ENCODE peak calls at places on chromosome 6, in nine cellular contexts. N is lung; I is body of pancreas; C is upper lobe of left lung; X is iPS DF 6.9; Q is AG04450; W is CD8-positive, alpha-beta T cell; U is aorta; D is IMR-90. Y is an unnamed sample.
A peak's percentile ranks its signal among the peaks of the same experiment; 100 is the strongest.

GRCh38 chr6:28751514-28751913 is 172.3 kb downstream of the TRIM27 start:
- DNase-seq in N (no peak), I (no peak), C (no peak), X (no peak), Q (no peak), W (no peak), U (no peak), D (no peak), Y (no peak)

GRCh38 chr6:113276631-113277030 is 580.5 kb upstream of the MARCKS start:
- DNase-seq in N (no peak), I (no peak), C (no peak), X (no peak), Q (no peak), W (no peak), U (no peak), D (no peak), Y (no peak)

GRCh38 chr6:111975501-111975900 is 78.4 kb upstream of the CCN6 start:
- DNase-seq in N (no peak), I (no peak), C (no peak), X (no peak), Q (no peak), W (no peak), U (no peak), D (no peak), Y (no peak)

GRCh38 chr6:38153511-38153910 is 334.0 kb downstream of the ZFAND3 start:
- DNase-seq in N (no peak), I (no peak), C (no peak), X (no peak), Q (no peak), W (no peak), U (no peak), D (no peak), Y (no peak)

GRCh38 chr6:26125015-26125690 is 37.9 kb downstream of the HFE start:
- DNase-seq in N (peak; percentile 30), I (peak; percentile 39), C (no peak), X (no peak), Q (no peak), W (peak; percentile 58), U (no peak), D (no peak), Y (no peak)

GRCh38 chr6:32622545-32623401 is 14.4 kb upstream of the HLA-DQA1 start:
- DNase-seq in N (no peak), I (peak; percentile 51), C (peak; percentile 49), X (peak; percentile 47), Q (no peak), W (peak; percentile 59), U (no peak), D (peak; percentile 28), Y (peak; percentile 13)

GRCh38 chr6:139932671-139933070 is 558.2 kb upstream of the CITED2 start:
- DNase-seq in N (no peak), I (no peak), C (no peak), X (no peak), Q (no peak), W (no peak), U (no peak), D (no peak), Y (no peak)

GRCh38 chr6:19354181-19354580 is 483.0 kb upstream of the ID4 start:
- DNase-seq in N (no peak), I (no peak), C (no peak), X (no peak), Q (no peak), W (no peak), U (no peak), D (no peak), Y (no peak)

GRCh38 chr6:42460892-42461291 is 9.2 kb upstream of the TRERF1 start:
- DNase-seq in N (no peak), I (no peak), C (no peak), X (no peak), Q (no peak), W (no peak), U (no peak), D (peak; percentile 52), Y (no peak)

GRCh38 chr6:6890400-6890858 is 217.3 kb upstream of the RREB1 start:
- DNase-seq in N (no peak), I (peak; percentile 61), C (no peak), X (no peak), Q (no peak), W (no peak), U (no peak), D (no peak), Y (no peak)

GRCh38 chr6:41768545-41769308 is 11.0 kb downstream of the FRS3 start:
- DNase-seq in N (no peak), I (no peak), C (peak; percentile 70), X (no peak), Q (no peak), W (no peak), U (peak; percentile 56), D (no peak), Y (no peak)

GRCh38 chr6:140537834-140538680 is 1163.6 kb upstream of the CITED2 start:
- DNase-seq in N (no peak), I (peak; percentile 19), C (peak; percentile 24), X (peak; percentile 29), Q (peak; percentile 94), W (no peak), U (no peak), D (peak; percentile 98), Y (no peak)

DNA sequence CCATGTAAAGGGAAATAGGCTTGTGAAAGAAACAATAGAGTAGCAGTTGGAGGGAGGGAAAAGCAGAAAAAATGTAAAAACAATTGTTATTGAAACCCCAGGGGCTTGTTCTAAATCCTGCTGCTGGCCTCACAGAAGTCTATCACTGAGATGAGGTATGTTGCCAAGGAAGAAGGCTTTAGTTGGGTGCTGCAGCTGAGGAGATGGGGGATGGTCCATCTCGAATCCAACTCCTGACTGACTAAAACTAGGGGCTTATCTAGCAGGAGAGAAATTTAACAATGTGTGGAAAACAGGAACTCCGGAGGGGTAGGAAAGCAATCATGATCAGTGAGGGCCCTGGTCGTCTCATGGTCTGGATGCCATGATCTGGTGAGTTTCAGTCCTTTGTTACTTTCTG is 225.0 kb upstream of the EXOC2 start:
- DNase-seq in N (no peak), I (no peak), C (no peak), X (no peak), Q (no peak), W (no peak), U (no peak), D (no peak), Y (no peak)
- H3K9me3 ChIP-seq in N (peaks cover 4% of the 10 kb centered on the region), I (no peaks in the 10 kb centered on the region), C (peaks cover 20% of the 10 kb centered on the region), X (peaks cover 1% of the 10 kb centered on the region), Q (peaks cover 12% of the 10 kb centered on the region), W (no peaks in the 10 kb centered on the region), U (peaks cover 10% of the 10 kb centered on the region), D (peaks cover 15% of the 10 kb centered on the region), Y (no peaks in the 10 kb centered on the region)

DNA sequence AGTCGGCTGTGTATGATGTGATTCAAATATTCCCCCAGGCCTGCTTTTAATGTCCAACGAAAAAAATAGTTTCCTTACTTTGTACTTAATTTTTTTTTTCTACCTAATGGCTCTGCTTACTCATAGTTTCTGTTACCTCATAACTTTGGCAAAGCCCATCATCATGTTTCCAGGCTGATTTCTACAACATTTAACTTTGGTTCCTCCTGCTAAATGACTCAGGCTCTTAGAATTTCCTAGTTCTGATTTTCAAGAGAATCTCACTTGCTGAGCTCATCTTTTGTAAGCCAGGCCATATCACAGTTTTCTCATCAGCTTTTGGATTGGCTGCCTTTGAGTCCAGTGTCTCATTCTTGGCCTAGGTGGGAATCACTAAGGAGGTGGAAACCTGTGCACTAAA is 323.1 kb downstream of the HDGFL1 start:
- DNase-seq in N (no peak), I (no peak), C (no peak), X (no peak), Q (peak; percentile 89), W (no peak), U (no peak), D (peak; percentile 99), Y (no peak)
- H3K9me3 ChIP-seq in N (no peaks in the 10 kb centered on the region), I (no peaks in the 10 kb centered on the region), C (no peaks in the 10 kb centered on the region), X (no peaks in the 10 kb centered on the region), Q (no peaks in the 10 kb centered on the region), W (no peaks in the 10 kb centered on the region), U (no peaks in the 10 kb centered on the region), D (no peaks in the 10 kb centered on the region), Y (no peaks in the 10 kb centered on the region)

GRCh38 chr6:167990016-167990945 is 7.2 kb upstream of the KIF25 start:
- DNase-seq in N (no peak), I (no peak), C (no peak), X (no peak), Q (no peak), W (no peak), U (no peak), D (no peak), Y (no peak)
- H3K9me3 ChIP-seq in N (no peaks in the 10 kb centered on the region), I (no peaks in the 10 kb centered on the region), C (no peaks in the 10 kb centered on the region), X (no peaks in the 10 kb centered on the region), Q (peaks cover 49% of the 10 kb centered on the region), W (no peaks in the 10 kb centered on the region), U (no peaks in the 10 kb centered on the region), D (no peaks in the 10 kb centered on the region), Y (no peaks in the 10 kb centered on the region)

GRCh38 chr6:127298475-127298874 is 31.8 kb downstream of the RNF146 start:
- DNase-seq in N (no peak), I (no peak), C (no peak), X (no peak), Q (no peak), W (no peak), U (no peak), D (no peak), Y (no peak)
- H3K9me3 ChIP-seq in N (no peaks in the 10 kb centered on the region), I (no peaks in the 10 kb centered on the region), C (no peaks in the 10 kb centered on the region), X (no peaks in the 10 kb centered on the region), Q (no peaks in the 10 kb centered on the region), W (no peaks in the 10 kb centered on the region), U (no peaks in the 10 kb centered on the region), D (no peaks in the 10 kb centered on the region), Y (no peaks in the 10 kb centered on the region)

DNA sequence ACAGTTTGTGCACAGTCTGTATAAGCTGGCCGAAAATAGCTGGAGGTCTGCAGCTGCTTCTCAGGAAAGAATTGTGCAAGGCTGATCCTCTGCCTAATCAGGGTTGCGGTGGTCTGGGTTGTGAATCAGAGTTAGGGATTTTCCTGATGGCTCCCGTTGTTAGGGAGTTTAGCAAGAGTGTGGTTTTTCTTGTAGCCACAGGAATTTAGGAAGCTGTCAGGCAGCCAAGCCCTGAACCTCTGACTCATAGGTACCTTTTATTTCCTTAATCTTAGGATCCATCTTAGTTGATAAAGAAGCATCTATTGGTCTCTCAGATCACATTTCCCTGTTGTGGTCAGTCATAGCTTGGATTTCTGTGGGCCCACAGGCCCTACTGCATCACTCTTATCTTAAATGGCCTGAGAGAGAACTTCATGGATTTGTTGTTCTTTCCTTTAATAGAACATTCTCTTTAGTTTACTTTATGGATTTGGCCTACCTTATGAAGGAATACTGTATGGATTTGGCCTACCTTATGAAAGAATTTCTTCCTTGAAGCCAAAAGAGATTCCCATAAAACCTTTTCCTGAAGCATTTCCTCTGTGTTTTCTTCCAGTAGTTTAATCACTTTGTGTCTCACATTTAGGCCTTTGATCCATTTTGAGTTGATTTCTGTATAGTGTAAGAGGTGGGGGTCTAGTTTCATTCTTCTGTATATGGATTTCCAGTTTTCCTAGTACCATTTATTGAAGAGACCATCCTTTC is 10.3 kb downstream of the KIF25 start:
- DNase-seq in N (peak; percentile 68), I (peak; percentile 36), C (peak; percentile 67), X (no peak), Q (peak; percentile 97), W (no peak), U (peak; percentile 65), D (peak; percentile 99), Y (no peak)
- H3K9me3 ChIP-seq in N (no peaks in the 10 kb centered on the region), I (no peaks in the 10 kb centered on the region), C (peaks cover 15% of the 10 kb centered on the region), X (no peaks in the 10 kb centered on the region), Q (peaks cover 17% of the 10 kb centered on the region), W (no peaks in the 10 kb centered on the region), U (peaks cover 1% of the 10 kb centered on the region), D (peaks cover 10% of the 10 kb centered on the region), Y (peaks cover 7% of the 10 kb centered on the region)